ENCODE peak calls at places on chromosome 4, in ten cellular contexts. One of them, this sample, is unnamed.

GRCh38 chr4:130077275-130077674 is 981.3 kb downstream of the C4orf33 start:
- DNase-seq in body of pancreas: no peak
- DNase-seq in tibial nerve: no peak
- DNase-seq in breast epithelium: no peak
- DNase-seq in NB4: no peak
- DNase-seq in suprapubic skin: no peak
- DNase-seq in HCT116: no peak
- DNase-seq in Peyer's patch: no peak
- DNase-seq in lower leg skin: no peak
- DNase-seq in IMR-90: no peak
- DNase-seq in this sample: no peak

GRCh38 chr4:94798808-94799207 is 41.1 kb downstream of the BMPR1B start:
- DNase-seq in body of pancreas: no peak
- DNase-seq in tibial nerve: no peak
- DNase-seq in breast epithelium: no peak
- DNase-seq in NB4: no peak
- DNase-seq in suprapubic skin: no peak
- DNase-seq in HCT116: no peak
- DNase-seq in Peyer's patch: no peak
- DNase-seq in lower leg skin: no peak
- DNase-seq in IMR-90: peak
- DNase-seq in this sample: no peak

GRCh38 chr4:123876640-123877039 is 480.0 kb downstream of the SPRY1 start:
- DNase-seq in body of pancreas: no peak
- DNase-seq in tibial nerve: no peak
- DNase-seq in breast epithelium: no peak
- DNase-seq in NB4: no peak
- DNase-seq in suprapubic skin: no peak
- DNase-seq in HCT116: no peak
- DNase-seq in Peyer's patch: no peak
- DNase-seq in lower leg skin: no peak
- DNase-seq in IMR-90: no peak
- DNase-seq in this sample: no peak

GRCh38 chr4:75995727-75996126 is 5.0 kb upstream of the SDAD1 start:
- DNase-seq in body of pancreas: no peak
- DNase-seq in tibial nerve: no peak
- DNase-seq in breast epithelium: no peak
- DNase-seq in NB4: peak
- DNase-seq in suprapubic skin: no peak
- DNase-seq in HCT116: peak
- DNase-seq in Peyer's patch: no peak
- DNase-seq in lower leg skin: no peak
- DNase-seq in IMR-90: peak
- DNase-seq in this sample: peak

GRCh38 chr4:108172780-108173598 is 4.3 kb upstream of the LEF1 start:
- DNase-seq in body of pancreas: peak
- DNase-seq in tibial nerve: peak
- DNase-seq in breast epithelium: no peak
- DNase-seq in NB4: no peak
- DNase-seq in suprapubic skin: no peak
- DNase-seq in HCT116: no peak
- DNase-seq in Peyer's patch: peak
- DNase-seq in lower leg skin: no peak
- DNase-seq in IMR-90: no peak
- DNase-seq in this sample: no peak

GRCh38 chr4:122669911-122670738 is 49.3 kb upstream of the IL21 start:
- DNase-seq in body of pancreas: no peak
- DNase-seq in tibial nerve: no peak
- DNase-seq in breast epithelium: no peak
- DNase-seq in NB4: no peak
- DNase-seq in suprapubic skin: no peak
- DNase-seq in HCT116: no peak
- DNase-seq in Peyer's patch: no peak
- DNase-seq in lower leg skin: no peak
- DNase-seq in IMR-90: no peak
- DNase-seq in this sample: no peak

GRCh38 chr4:41146196-41146595 is 68.1 kb downstream of the APBB2 start:
- DNase-seq in body of pancreas: no peak
- DNase-seq in tibial nerve: no peak
- DNase-seq in breast epithelium: no peak
- DNase-seq in NB4: no peak
- DNase-seq in suprapubic skin: no peak
- DNase-seq in HCT116: no peak
- DNase-seq in Peyer's patch: no peak
- DNase-seq in lower leg skin: no peak
- DNase-seq in IMR-90: no peak
- DNase-seq in this sample: no peak

GRCh38 chr4:55364691-55365346 is 18.8 kb downstream of the SRD5A3 start:
- DNase-seq in body of pancreas: no peak
- DNase-seq in tibial nerve: no peak
- DNase-seq in breast epithelium: no peak
- DNase-seq in NB4: no peak
- DNase-seq in suprapubic skin: no peak
- DNase-seq in HCT116: no peak
- DNase-seq in Peyer's patch: no peak
- DNase-seq in lower leg skin: no peak
- DNase-seq in IMR-90: no peak
- DNase-seq in this sample: no peak

GRCh38 chr4:118942465-118942864 is 53.8 kb downstream of the SYNPO2 start:
- DNase-seq in body of pancreas: no peak
- DNase-seq in tibial nerve: no peak
- DNase-seq in breast epithelium: no peak
- DNase-seq in NB4: peak
- DNase-seq in suprapubic skin: no peak
- DNase-seq in HCT116: no peak
- DNase-seq in Peyer's patch: no peak
- DNase-seq in lower leg skin: no peak
- DNase-seq in IMR-90: peak
- DNase-seq in this sample: no peak

GRCh38 chr4:136078971-136079370 is 1453.3 kb downstream of the PCDH18 start:
- DNase-seq in body of pancreas: no peak
- DNase-seq in tibial nerve: no peak
- DNase-seq in breast epithelium: no peak
- DNase-seq in NB4: peak
- DNase-seq in suprapubic skin: no peak
- DNase-seq in HCT116: no peak
- DNase-seq in Peyer's patch: no peak
- DNase-seq in lower leg skin: no peak
- DNase-seq in IMR-90: peak
- DNase-seq in this sample: no peak

GRCh38 chr4:5870701-5871100 is 22.2 kb downstream of the CRMP1 start:
- DNase-seq in body of pancreas: no peak
- DNase-seq in tibial nerve: no peak
- DNase-seq in breast epithelium: no peak
- DNase-seq in NB4: peak
- DNase-seq in suprapubic skin: no peak
- DNase-seq in HCT116: no peak
- DNase-seq in Peyer's patch: no peak
- DNase-seq in lower leg skin: no peak
- DNase-seq in IMR-90: no peak
- DNase-seq in this sample: no peak

GRCh38 chr4:38924266-38924827 is 56.7 kb downstream of the FAM114A1 start:
- DNase-seq in body of pancreas: no peak
- DNase-seq in tibial nerve: no peak
- DNase-seq in breast epithelium: no peak
- DNase-seq in NB4: no peak
- DNase-seq in suprapubic skin: no peak
- DNase-seq in HCT116: no peak
- DNase-seq in Peyer's patch: no peak
- DNase-seq in lower leg skin: no peak
- DNase-seq in IMR-90: no peak
- DNase-seq in this sample: no peak

GRCh38 chr4:37742149-37742548 is 56.0 kb upstream of the RELL1 start:
- DNase-seq in body of pancreas: no peak
- DNase-seq in tibial nerve: no peak
- DNase-seq in breast epithelium: no peak
- DNase-seq in NB4: no peak
- DNase-seq in suprapubic skin: no peak
- DNase-seq in HCT116: peak
- DNase-seq in Peyer's patch: no peak
- DNase-seq in lower leg skin: no peak
- DNase-seq in IMR-90: no peak
- DNase-seq in this sample: no peak

GRCh38 chr4:115671581-115671980 is 558.2 kb upstream of the NDST4 start:
- DNase-seq in body of pancreas: no peak
- DNase-seq in tibial nerve: no peak
- DNase-seq in breast epithelium: no peak
- DNase-seq in NB4: no peak
- DNase-seq in suprapubic skin: no peak
- DNase-seq in HCT116: no peak
- DNase-seq in Peyer's patch: no peak
- DNase-seq in lower leg skin: no peak
- DNase-seq in IMR-90: no peak
- DNase-seq in this sample: no peak

GRCh38 chr4:83964996-83965541 is 429.2 kb downstream of the GPAT3 start:
- DNase-seq in body of pancreas: no peak
- DNase-seq in tibial nerve: no peak
- DNase-seq in breast epithelium: no peak
- DNase-seq in NB4: peak
- DNase-seq in suprapubic skin: no peak
- DNase-seq in HCT116: no peak
- DNase-seq in Peyer's patch: no peak
- DNase-seq in lower leg skin: no peak
- DNase-seq in IMR-90: peak
- DNase-seq in this sample: no peak

DNA sequence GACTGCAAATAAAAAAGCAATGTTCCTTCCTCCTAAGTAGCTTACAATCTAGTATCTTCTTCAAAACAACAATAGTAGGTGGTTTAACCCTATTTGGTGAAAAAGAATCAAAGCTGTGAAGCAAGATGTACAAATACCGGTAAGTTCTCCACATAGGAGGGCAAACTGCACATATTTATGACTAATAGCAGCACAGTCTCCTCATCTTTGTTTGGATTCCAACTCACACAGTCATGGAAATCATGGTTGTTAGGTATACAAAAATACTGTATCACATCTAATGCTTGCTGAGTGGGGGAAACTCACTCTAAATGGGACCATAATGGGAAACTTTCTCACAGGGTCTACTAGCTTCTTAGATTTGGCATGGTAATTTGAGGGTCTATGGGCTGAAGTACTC is 597.2 kb downstream of the INPP4B start:
- DNase-seq in body of pancreas: no peak
- DNase-seq in tibial nerve: no peak
- DNase-seq in breast epithelium: no peak
- DNase-seq in NB4: no peak
- DNase-seq in suprapubic skin: no peak
- DNase-seq in HCT116: no peak
- DNase-seq in Peyer's patch: no peak
- DNase-seq in lower leg skin: no peak
- DNase-seq in IMR-90: peak
- DNase-seq in this sample: no peak
- TF ChIP-seq POLR2A in body of pancreas: no peak
- TF ChIP-seq POLR2A in tibial nerve: no peak
- TF ChIP-seq POLR2A in breast epithelium: no peak
- TF ChIP-seq POLR2A in NB4: no peak
- TF ChIP-seq POLR2A in suprapubic skin: no peak
- TF ChIP-seq POLR2A in HCT116: no peak
- TF ChIP-seq POLR2A in Peyer's patch: no peak
- TF ChIP-seq POLR2A in lower leg skin: no peak
- TF ChIP-seq POLR2A in IMR-90: no peak
- TF ChIP-seq POLR2A in this sample: no peak

DNA sequence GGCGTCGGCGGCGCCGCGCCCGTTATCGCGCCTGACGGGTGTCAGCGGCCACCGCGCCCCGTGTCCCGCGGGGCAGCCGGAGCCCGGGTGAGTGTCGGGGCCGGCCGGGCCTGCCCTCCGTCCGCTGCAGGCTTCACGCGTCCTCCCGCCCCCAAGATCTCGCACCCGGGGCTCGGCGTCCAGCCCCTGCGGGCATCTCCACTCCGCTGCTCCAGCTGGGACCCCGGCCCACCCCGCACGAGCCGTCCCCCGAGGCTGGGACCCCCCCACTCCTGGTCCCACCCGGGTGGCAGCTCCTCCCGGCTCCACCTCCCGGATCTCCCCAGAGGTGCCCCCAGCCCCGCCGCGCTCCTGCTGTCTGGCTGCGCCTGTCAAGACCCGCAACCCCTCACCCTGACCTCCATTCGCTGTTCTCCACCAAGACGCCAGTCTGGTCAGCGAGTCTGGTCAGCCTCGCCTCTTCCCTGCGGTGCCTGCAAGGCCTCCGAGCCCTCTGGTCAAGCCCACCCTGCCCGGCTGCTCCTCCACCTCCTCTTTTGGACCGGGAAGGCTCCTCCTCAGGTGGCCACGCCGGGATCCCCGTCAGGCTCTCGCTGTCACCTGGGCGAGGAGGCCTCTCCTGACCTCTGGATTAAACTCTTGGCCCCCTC is 66.0 kb upstream of the NKX1-1 start:
- DNase-seq in body of pancreas: no peak
- DNase-seq in tibial nerve: no peak
- DNase-seq in breast epithelium: peak
- DNase-seq in NB4: no peak
- DNase-seq in suprapubic skin: peak
- DNase-seq in HCT116: no peak
- DNase-seq in Peyer's patch: peak
- DNase-seq in lower leg skin: peak
- DNase-seq in IMR-90: no peak
- DNase-seq in this sample: no peak
- H3K4me3 ChIP-seq in body of pancreas: no peak
- H3K4me3 ChIP-seq in tibial nerve: no peak
- H3K4me3 ChIP-seq in breast epithelium: no peak
- H3K4me3 ChIP-seq in NB4: no peak
- H3K4me3 ChIP-seq in suprapubic skin: no peak
- H3K4me3 ChIP-seq in HCT116: no peak
- H3K4me3 ChIP-seq in Peyer's patch: no peak
- H3K4me3 ChIP-seq in lower leg skin: no peak
- H3K4me3 ChIP-seq in IMR-90: no peak
- H3K4me3 ChIP-seq in this sample: no peak

GRCh38 chr4:10437735-10438134 is 19.5 kb downstream of the ZNF518B start:
- DNase-seq in body of pancreas: no peak
- DNase-seq in tibial nerve: no peak
- DNase-seq in breast epithelium: no peak
- DNase-seq in NB4: no peak
- DNase-seq in suprapubic skin: no peak
- DNase-seq in HCT116: no peak
- DNase-seq in Peyer's patch: no peak
- DNase-seq in lower leg skin: no peak
- DNase-seq in IMR-90: no peak
- DNase-seq in this sample: no peak
- TF ChIP-seq POLR2A in body of pancreas: no peak
- TF ChIP-seq POLR2A in tibial nerve: no peak
- TF ChIP-seq POLR2A in breast epithelium: no peak
- TF ChIP-seq POLR2A in NB4: no peak
- TF ChIP-seq POLR2A in suprapubic skin: no peak
- TF ChIP-seq POLR2A in HCT116: no peak
- TF ChIP-seq POLR2A in Peyer's patch: no peak
- TF ChIP-seq POLR2A in lower leg skin: no peak
- TF ChIP-seq POLR2A in IMR-90: no peak
- TF ChIP-seq POLR2A in this sample: no peak

DNA sequence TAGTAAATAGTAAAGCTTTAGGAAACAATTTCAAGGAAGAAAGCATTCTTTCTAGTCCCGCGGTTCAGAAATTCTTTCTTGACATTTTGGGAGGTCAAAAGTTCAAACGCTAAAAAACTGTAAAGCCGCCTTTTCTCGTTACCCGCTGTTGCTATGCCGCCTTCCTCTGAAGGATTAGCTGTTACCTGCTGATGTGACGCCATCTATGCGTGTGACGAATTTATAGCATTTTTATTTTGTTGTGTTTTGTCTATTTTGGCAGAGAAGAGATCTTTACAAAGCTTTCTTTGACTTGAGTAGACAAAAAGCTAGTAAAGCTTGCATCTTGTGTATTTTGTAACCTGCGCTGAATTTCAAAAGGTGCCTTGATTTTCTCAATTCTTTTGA is 106.2 kb upstream of the STOX2 start:
- DNase-seq in body of pancreas: no peak
- DNase-seq in tibial nerve: no peak
- DNase-seq in breast epithelium: no peak
- DNase-seq in NB4: peak
- DNase-seq in suprapubic skin: no peak
- DNase-seq in HCT116: no peak
- DNase-seq in Peyer's patch: no peak
- DNase-seq in lower leg skin: no peak
- DNase-seq in IMR-90: no peak
- DNase-seq in this sample: no peak
- H3K4me3 ChIP-seq in body of pancreas: no peak
- H3K4me3 ChIP-seq in tibial nerve: no peak
- H3K4me3 ChIP-seq in breast epithelium: peak
- H3K4me3 ChIP-seq in NB4: no peak
- H3K4me3 ChIP-seq in suprapubic skin: peak
- H3K4me3 ChIP-seq in HCT116: peak
- H3K4me3 ChIP-seq in Peyer's patch: no peak
- H3K4me3 ChIP-seq in lower leg skin: no peak
- H3K4me3 ChIP-seq in IMR-90: no peak
- H3K4me3 ChIP-seq in this sample: peak